ENCODE peak calls at places on chromosomes 6 and 20, in six cellular contexts. I is stimulated activated CD8-positive, alpha-beta memory T cell treated with anti-CD3 and anti-CD28 coated beads, Interleukin-4, amount 100 ng/mL, for 24 hours; N is stimulated activated CD4-positive, alpha-beta T cell treated with anti-CD3 and anti-CD28 coated beads, Interleukin-4, amount 100 ng/mL, for 24 hours; Q is brain microvascular endothelial cell; B is RWPE1; K is GM10248. V is an unnamed sample.

GRCh38 chr20:5353624-5354496 is 37.1 kb upstream of the PROKR2 start:
- DNase-seq in B (peak; percentile 63), N (no peak), K (no peak), I (no peak), Q (peak; percentile 43), V (no peak)

GRCh38 chr6:18259675-18260447 is 4.5 kb downstream of the DEK start:
- DNase-seq in K (no peak), I (no peak), Q (no peak), N (no peak), B (no peak), V (no peak)

GRCh38 chr20:63539441-63540370 is 2.5 kb upstream of the PTK6 start:
- DNase-seq in I (no peak), K (no peak), B (no peak), Q (no peak), N (no peak), V (no peak)

GRCh38 chr6:147054158-147054557 is 150.1 kb upstream of the STXBP5 start:
- DNase-seq in K (no peak), I (no peak), N (no peak), Q (no peak), B (no peak), V (no peak)

GRCh38 chr6:3644613-3645012 is 106.9 kb downstream of the PXDC1 start:
- DNase-seq in K (no peak), Q (no peak), I (no peak), B (no peak), N (no peak), V (no peak)

GRCh38 chr20:4087923-4088322 is 72.6 kb upstream of the RNF24 start:
- DNase-seq in Q (peak; percentile 50), K (no peak), N (no peak), B (peak; percentile 42), I (no peak), V (no peak)

GRCh38 chr6:5906842-5907241 is 99.9 kb downstream of the NRN1 start:
- DNase-seq in Q (no peak), I (no peak), N (no peak), B (no peak), K (no peak), V (no peak)

GRCh38 chr20:16785221-16785620 is 37.1 kb downstream of the OTOR start:
- DNase-seq in B (no peak), N (no peak), Q (peak; percentile 19), I (no peak), K (no peak), V (no peak)

GRCh38 chr20:34708621-34709043 is 4.5 kb downstream of the TP53INP2 start:
- DNase-seq in I (peak; percentile 31), N (peak; percentile 53), Q (no peak), K (peak; percentile 64), B (peak; percentile 55), V (peak; percentile 47)